ENCODE peak calls at places on chromosome 19, in nine cellular contexts. One of them, this sample, is unnamed.

GRCh38 chr19:39132344-39132969 is 6.9 kb downstream of the PAK4 start:
- DNase-seq in tibial nerve: no peak
- DNase-seq in GM23338: no peak
- DNase-seq in BJ: no peak
- DNase-seq in HepG2: no peak
- DNase-seq in activated B cell treated with CpG ODN at 0.5 μM for 24 hours: no peak
- DNase-seq in body of pancreas: no peak
- DNase-seq in transverse colon: no peak
- DNase-seq in dorsolateral prefrontal cortex: no peak
- DNase-seq in this sample: no peak

GRCh38 chr19:35344511-35345031 is 3.1 kb upstream of the FFAR1 start:
- DNase-seq in tibial nerve: no peak
- DNase-seq in GM23338: no peak
- DNase-seq in BJ: no peak
- DNase-seq in HepG2: no peak
- DNase-seq in activated B cell treated with CpG ODN at 0.5 μM for 24 hours: peak
- DNase-seq in body of pancreas: peak
- DNase-seq in transverse colon: no peak
- DNase-seq in dorsolateral prefrontal cortex: no peak
- DNase-seq in this sample: no peak

GRCh38 chr19:56253737-56254136 is 18.8 kb upstream of the EDDM13 start:
- DNase-seq in tibial nerve: peak
- DNase-seq in GM23338: peak
- DNase-seq in BJ: no peak
- DNase-seq in HepG2: peak
- DNase-seq in activated B cell treated with CpG ODN at 0.5 μM for 24 hours: no peak
- DNase-seq in body of pancreas: no peak
- DNase-seq in transverse colon: no peak
- DNase-seq in dorsolateral prefrontal cortex: no peak
- DNase-seq in this sample: peak

GRCh38 chr19:18776288-18776594 is 14.9 kb downstream of the COMP start:
- DNase-seq in tibial nerve: no peak
- DNase-seq in GM23338: no peak
- DNase-seq in BJ: no peak
- DNase-seq in HepG2: no peak
- DNase-seq in activated B cell treated with CpG ODN at 0.5 μM for 24 hours: no peak
- DNase-seq in body of pancreas: no peak
- DNase-seq in transverse colon: no peak
- DNase-seq in dorsolateral prefrontal cortex: no peak
- DNase-seq in this sample: no peak

GRCh38 chr19:8215783-8216182 is 6.6 kb downstream of the CERS4 start:
- DNase-seq in tibial nerve: no peak
- DNase-seq in GM23338: no peak
- DNase-seq in BJ: no peak
- DNase-seq in HepG2: no peak
- DNase-seq in activated B cell treated with CpG ODN at 0.5 μM for 24 hours: no peak
- DNase-seq in body of pancreas: no peak
- DNase-seq in transverse colon: no peak
- DNase-seq in dorsolateral prefrontal cortex: no peak
- DNase-seq in this sample: no peak

GRCh38 chr19:2354670-2355069 is 5.4 kb upstream of the TMPRSS9 start:
- DNase-seq in tibial nerve: no peak
- DNase-seq in GM23338: no peak
- DNase-seq in BJ: no peak
- DNase-seq in HepG2: no peak
- DNase-seq in activated B cell treated with CpG ODN at 0.5 μM for 24 hours: no peak
- DNase-seq in body of pancreas: no peak
- DNase-seq in transverse colon: no peak
- DNase-seq in dorsolateral prefrontal cortex: no peak
- DNase-seq in this sample: no peak

GRCh38 chr19:17036640-17037039 is 10.0 kb upstream of the CPAMD8 start:
- DNase-seq in tibial nerve: no peak
- DNase-seq in GM23338: no peak
- DNase-seq in BJ: no peak
- DNase-seq in HepG2: no peak
- DNase-seq in activated B cell treated with CpG ODN at 0.5 μM for 24 hours: no peak
- DNase-seq in body of pancreas: no peak
- DNase-seq in transverse colon: no peak
- DNase-seq in dorsolateral prefrontal cortex: no peak
- DNase-seq in this sample: no peak

GRCh38 chr19:2952953-2953481 is 8.2 kb upstream of the ZNF77 start:
- DNase-seq in tibial nerve: no peak
- DNase-seq in GM23338: no peak
- DNase-seq in BJ: no peak
- DNase-seq in HepG2: peak
- DNase-seq in activated B cell treated with CpG ODN at 0.5 μM for 24 hours: no peak
- DNase-seq in body of pancreas: peak
- DNase-seq in transverse colon: peak
- DNase-seq in dorsolateral prefrontal cortex: no peak
- DNase-seq in this sample: no peak

GRCh38 chr19:58577581-58578429 is 4.7 kb upstream of the MZF1 start:
- DNase-seq in tibial nerve: no peak
- DNase-seq in GM23338: no peak
- DNase-seq in BJ: no peak
- DNase-seq in HepG2: no peak
- DNase-seq in activated B cell treated with CpG ODN at 0.5 μM for 24 hours: no peak
- DNase-seq in body of pancreas: no peak
- DNase-seq in transverse colon: no peak
- DNase-seq in dorsolateral prefrontal cortex: no peak
- DNase-seq in this sample: no peak

GRCh38 chr19:5706876-5707573 is 12.9 kb downstream of the LONP1 start:
- DNase-seq in tibial nerve: no peak
- DNase-seq in GM23338: no peak
- DNase-seq in BJ: no peak
- DNase-seq in HepG2: no peak
- DNase-seq in activated B cell treated with CpG ODN at 0.5 μM for 24 hours: no peak
- DNase-seq in body of pancreas: no peak
- DNase-seq in transverse colon: no peak
- DNase-seq in dorsolateral prefrontal cortex: no peak
- DNase-seq in this sample: no peak

GRCh38 chr19:33118643-33119042 is 13.3 kb upstream of the WDR88 start:
- DNase-seq in tibial nerve: no peak
- DNase-seq in GM23338: no peak
- DNase-seq in BJ: no peak
- DNase-seq in HepG2: no peak
- DNase-seq in activated B cell treated with CpG ODN at 0.5 μM for 24 hours: no peak
- DNase-seq in body of pancreas: no peak
- DNase-seq in transverse colon: no peak
- DNase-seq in dorsolateral prefrontal cortex: no peak
- DNase-seq in this sample: no peak

GRCh38 chr19:2391118-2391725 is 31.2 kb downstream of the TMPRSS9 start:
- DNase-seq in tibial nerve: peak
- DNase-seq in GM23338: peak
- DNase-seq in BJ: no peak
- DNase-seq in HepG2: peak
- DNase-seq in activated B cell treated with CpG ODN at 0.5 μM for 24 hours: no peak
- DNase-seq in body of pancreas: peak
- DNase-seq in transverse colon: no peak
- DNase-seq in dorsolateral prefrontal cortex: no peak
- DNase-seq in this sample: no peak

GRCh38 chr19:39405930-39406655 is 554 bp upstream of the ZFP36 start:
- DNase-seq in tibial nerve: peak
- DNase-seq in GM23338: peak
- DNase-seq in BJ: no peak
- DNase-seq in HepG2: no peak
- DNase-seq in activated B cell treated with CpG ODN at 0.5 μM for 24 hours: peak
- DNase-seq in body of pancreas: no peak
- DNase-seq in transverse colon: peak
- DNase-seq in dorsolateral prefrontal cortex: no peak
- DNase-seq in this sample: no peak

GRCh38 chr19:33771308-33772101 is 25.2 kb upstream of the KCTD15 start:
- DNase-seq in tibial nerve: peak
- DNase-seq in GM23338: peak
- DNase-seq in BJ: no peak
- DNase-seq in HepG2: peak
- DNase-seq in activated B cell treated with CpG ODN at 0.5 μM for 24 hours: peak
- DNase-seq in body of pancreas: peak
- DNase-seq in transverse colon: peak
- DNase-seq in dorsolateral prefrontal cortex: peak
- DNase-seq in this sample: no peak

GRCh38 chr19:29259153-29259552 is 46.2 kb upstream of the UQCRFS1 start:
- DNase-seq in tibial nerve: no peak
- DNase-seq in GM23338: peak
- DNase-seq in BJ: no peak
- DNase-seq in HepG2: no peak
- DNase-seq in activated B cell treated with CpG ODN at 0.5 μM for 24 hours: no peak
- DNase-seq in body of pancreas: no peak
- DNase-seq in transverse colon: no peak
- DNase-seq in dorsolateral prefrontal cortex: no peak
- DNase-seq in this sample: no peak
- TF ChIP-seq CTCF in tibial nerve: no peak
- TF ChIP-seq CTCF in GM23338: peak
- TF ChIP-seq CTCF in BJ: peak
- TF ChIP-seq CTCF in HepG2: peak
- TF ChIP-seq CTCF in activated B cell treated with CpG ODN at 0.5 μM for 24 hours: no peak
- TF ChIP-seq CTCF in body of pancreas: no peak
- TF ChIP-seq CTCF in transverse colon: no peak
- TF ChIP-seq CTCF in dorsolateral prefrontal cortex: no peak
- TF ChIP-seq CTCF in this sample: peak

GRCh38 chr19:45774765-45775164 is 5.7 kb upstream of the SIX5 start:
- DNase-seq in tibial nerve: no peak
- DNase-seq in GM23338: peak
- DNase-seq in BJ: no peak
- DNase-seq in HepG2: peak
- DNase-seq in activated B cell treated with CpG ODN at 0.5 μM for 24 hours: no peak
- DNase-seq in body of pancreas: no peak
- DNase-seq in transverse colon: peak
- DNase-seq in dorsolateral prefrontal cortex: no peak
- DNase-seq in this sample: no peak

GRCh38 chr19:45771331-45771933 is 2.4 kb upstream of the SIX5 start:
- DNase-seq in tibial nerve: no peak
- DNase-seq in GM23338: peak
- DNase-seq in BJ: no peak
- DNase-seq in HepG2: no peak
- DNase-seq in activated B cell treated with CpG ODN at 0.5 μM for 24 hours: no peak
- DNase-seq in body of pancreas: peak
- DNase-seq in transverse colon: no peak
- DNase-seq in dorsolateral prefrontal cortex: no peak
- DNase-seq in this sample: no peak

GRCh38 chr19:45773384-45773783 is 4.3 kb upstream of the SIX5 start:
- DNase-seq in tibial nerve: no peak
- DNase-seq in GM23338: no peak
- DNase-seq in BJ: no peak
- DNase-seq in HepG2: no peak
- DNase-seq in activated B cell treated with CpG ODN at 0.5 μM for 24 hours: no peak
- DNase-seq in body of pancreas: peak
- DNase-seq in transverse colon: no peak
- DNase-seq in dorsolateral prefrontal cortex: no peak
- DNase-seq in this sample: no peak

GRCh38 chr19:45772130-45772880 is 3.3 kb upstream of the SIX5 start:
- DNase-seq in tibial nerve: no peak
- DNase-seq in GM23338: no peak
- DNase-seq in BJ: no peak
- DNase-seq in HepG2: no peak
- DNase-seq in activated B cell treated with CpG ODN at 0.5 μM for 24 hours: no peak
- DNase-seq in body of pancreas: peak
- DNase-seq in transverse colon: no peak
- DNase-seq in dorsolateral prefrontal cortex: no peak
- DNase-seq in this sample: no peak

DNA sequence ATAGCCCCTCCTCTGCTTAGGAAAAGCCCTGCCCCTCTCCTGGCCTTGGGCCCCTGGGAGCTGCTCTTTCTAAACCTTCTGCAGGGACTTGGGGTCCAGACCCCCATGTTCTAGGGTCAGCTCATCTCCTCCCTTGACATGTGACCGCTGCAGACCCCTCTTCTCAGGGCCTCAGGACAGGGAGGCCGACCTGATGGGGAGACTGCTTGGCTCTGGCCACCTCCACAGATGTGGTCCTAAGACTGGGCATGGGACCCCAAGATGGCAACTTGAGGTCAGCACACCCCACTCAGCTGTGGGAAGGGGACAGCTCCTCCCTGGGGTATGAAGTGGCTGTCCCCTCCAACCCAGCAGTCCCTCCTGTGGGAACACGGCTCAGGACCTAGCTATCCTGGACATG is 3.9 kb upstream of the SIX5 start:
- DNase-seq in tibial nerve: no peak
- DNase-seq in GM23338: no peak
- DNase-seq in BJ: no peak
- DNase-seq in HepG2: no peak
- DNase-seq in activated B cell treated with CpG ODN at 0.5 μM for 24 hours: no peak
- DNase-seq in body of pancreas: no peak
- DNase-seq in transverse colon: no peak
- DNase-seq in dorsolateral prefrontal cortex: no peak
- DNase-seq in this sample: no peak
- TF ChIP-seq CTCF in tibial nerve: no peak
- TF ChIP-seq CTCF in GM23338: no peak
- TF ChIP-seq CTCF in BJ: no peak
- TF ChIP-seq CTCF in HepG2: no peak
- TF ChIP-seq CTCF in activated B cell treated with CpG ODN at 0.5 μM for 24 hours: no peak
- TF ChIP-seq CTCF in body of pancreas: no peak
- TF ChIP-seq CTCF in transverse colon: no peak
- TF ChIP-seq CTCF in dorsolateral prefrontal cortex: no peak
- TF ChIP-seq CTCF in this sample: no peak

GRCh38 chr19:55165952-55166529 is 372 bp downstream of the DNAAF3 start:
- DNase-seq in tibial nerve: no peak
- DNase-seq in GM23338: peak
- DNase-seq in BJ: no peak
- DNase-seq in HepG2: peak
- DNase-seq in activated B cell treated with CpG ODN at 0.5 μM for 24 hours: no peak
- DNase-seq in body of pancreas: peak
- DNase-seq in transverse colon: peak
- DNase-seq in dorsolateral prefrontal cortex: no peak
- DNase-seq in this sample: no peak
- TF ChIP-seq CTCF in tibial nerve: no peak
- TF ChIP-seq CTCF in GM23338: peak
- TF ChIP-seq CTCF in BJ: peak
- TF ChIP-seq CTCF in HepG2: peak
- TF ChIP-seq CTCF in activated B cell treated with CpG ODN at 0.5 μM for 24 hours: no peak
- TF ChIP-seq CTCF in body of pancreas: peak
- TF ChIP-seq CTCF in transverse colon: no peak
- TF ChIP-seq CTCF in dorsolateral prefrontal cortex: peak
- TF ChIP-seq CTCF in this sample: peak

GRCh38 chr19:49020931-49021895 is 2.9 kb downstream of the CGB3 start:
- DNase-seq in tibial nerve: no peak
- DNase-seq in GM23338: no peak
- DNase-seq in BJ: no peak
- DNase-seq in HepG2: peak
- DNase-seq in activated B cell treated with CpG ODN at 0.5 μM for 24 hours: no peak
- DNase-seq in body of pancreas: no peak
- DNase-seq in transverse colon: no peak
- DNase-seq in dorsolateral prefrontal cortex: no peak
- DNase-seq in this sample: no peak

GRCh38 chr19:49017666-49018351 is 918 bp upstream of the LHB start:
- DNase-seq in tibial nerve: no peak
- DNase-seq in GM23338: peak
- DNase-seq in BJ: no peak
- DNase-seq in HepG2: peak
- DNase-seq in activated B cell treated with CpG ODN at 0.5 μM for 24 hours: peak
- DNase-seq in body of pancreas: peak
- DNase-seq in transverse colon: peak
- DNase-seq in dorsolateral prefrontal cortex: no peak
- DNase-seq in this sample: no peak

GRCh38 chr19:49020342-49020741 is 3.5 kb upstream of the LHB start:
- DNase-seq in tibial nerve: no peak
- DNase-seq in GM23338: peak
- DNase-seq in BJ: no peak
- DNase-seq in HepG2: no peak
- DNase-seq in activated B cell treated with CpG ODN at 0.5 μM for 24 hours: no peak
- DNase-seq in body of pancreas: peak
- DNase-seq in transverse colon: no peak
- DNase-seq in dorsolateral prefrontal cortex: no peak
- DNase-seq in this sample: no peak

GRCh38 chr19:49017041-49017665 is at the start of gene LHB:
- DNase-seq in tibial nerve: no peak
- DNase-seq in GM23338: peak
- DNase-seq in BJ: no peak
- DNase-seq in HepG2: no peak
- DNase-seq in activated B cell treated with CpG ODN at 0.5 μM for 24 hours: no peak
- DNase-seq in body of pancreas: no peak
- DNase-seq in transverse colon: no peak
- DNase-seq in dorsolateral prefrontal cortex: no peak
- DNase-seq in this sample: no peak

GRCh38 chr19:49019242-49019932 is 2.5 kb upstream of the LHB start:
- DNase-seq in tibial nerve: peak
- DNase-seq in GM23338: peak
- DNase-seq in BJ: no peak
- DNase-seq in HepG2: peak
- DNase-seq in activated B cell treated with CpG ODN at 0.5 μM for 24 hours: peak
- DNase-seq in body of pancreas: peak
- DNase-seq in transverse colon: peak
- DNase-seq in dorsolateral prefrontal cortex: no peak
- DNase-seq in this sample: no peak
- TF ChIP-seq CTCF in tibial nerve: no peak
- TF ChIP-seq CTCF in GM23338: peak
- TF ChIP-seq CTCF in BJ: peak
- TF ChIP-seq CTCF in HepG2: peak
- TF ChIP-seq CTCF in activated B cell treated with CpG ODN at 0.5 μM for 24 hours: no peak
- TF ChIP-seq CTCF in body of pancreas: no peak
- TF ChIP-seq CTCF in transverse colon: peak
- TF ChIP-seq CTCF in dorsolateral prefrontal cortex: no peak
- TF ChIP-seq CTCF in this sample: no peak

This sample was measured in AG09309.